ENCODE peak calls at places on chromosomes 7 and 10, in seven cellular contexts. One of them, this sample, is unnamed.

GRCh38 chr10:113020838-113021237 is 70.8 kb downstream of the TCF7L2 start:
- DNase-seq in H1: no peak
- DNase-seq in K562: no peak
- DNase-seq in GM12891: no peak
- DNase-seq in SK-N-SH: no peak
- DNase-seq in HepG2: peak; percentile 11
- DNase-seq in GM12878: no peak
- DNase-seq in this sample: no peak

GRCh38 chr10:86603256-86603655 is 51.1 kb upstream of the OPN4 start:
- DNase-seq in H1: no peak
- DNase-seq in K562: no peak
- DNase-seq in GM12891: no peak
- DNase-seq in SK-N-SH: no peak
- DNase-seq in HepG2: peak; percentile 60
- DNase-seq in GM12878: no peak
- DNase-seq in this sample: no peak

GRCh38 chr10:48607356-48608278 is 2.7 kb upstream of the ARHGAP22 start:
- DNase-seq in H1: no peak
- DNase-seq in K562: no peak
- DNase-seq in GM12891: no peak
- DNase-seq in SK-N-SH: no peak
- DNase-seq in HepG2: no peak
- DNase-seq in GM12878: no peak
- DNase-seq in this sample: no peak

GRCh38 chr10:103784723-103785418 is 70.5 kb downstream of the SH3PXD2A start:
- DNase-seq in H1: no peak
- DNase-seq in K562: no peak
- DNase-seq in GM12891: no peak
- DNase-seq in SK-N-SH: no peak
- DNase-seq in HepG2: no peak
- DNase-seq in GM12878: no peak
- DNase-seq in this sample: no peak

GRCh38 chr10:101602767-101603398 is 14.8 kb downstream of the DPCD start:
- DNase-seq in H1: peak; percentile 81
- DNase-seq in K562: peak; percentile 79
- DNase-seq in GM12891: peak; percentile 77
- DNase-seq in SK-N-SH: peak; percentile 84
- DNase-seq in HepG2: peak; percentile 70
- DNase-seq in GM12878: peak; percentile 40
- DNase-seq in this sample: peak; percentile 65

GRCh38 chr10:59109826-59110225 is 66.6 kb upstream of the PHYHIPL start:
- DNase-seq in H1: no peak
- DNase-seq in K562: no peak
- DNase-seq in GM12891: no peak
- DNase-seq in SK-N-SH: no peak
- DNase-seq in HepG2: no peak
- DNase-seq in GM12878: no peak
- DNase-seq in this sample: no peak

GRCh38 chr7:133679977-133680376 is 427.1 kb downstream of the EXOC4 start:
- DNase-seq in H1: no peak
- DNase-seq in K562: no peak
- DNase-seq in GM12891: no peak
- DNase-seq in SK-N-SH: no peak
- DNase-seq in HepG2: no peak
- DNase-seq in GM12878: no peak
- DNase-seq in this sample: no peak

GRCh38 chr10:78664929-78665525 is 403.7 kb upstream of the ZMIZ1 start:
- DNase-seq in H1: no peak
- DNase-seq in K562: peak; percentile 49
- DNase-seq in GM12891: no peak
- DNase-seq in SK-N-SH: no peak
- DNase-seq in HepG2: no peak
- DNase-seq in GM12878: no peak
- DNase-seq in this sample: no peak

GRCh38 chr7:24824400-24824799 is 67.1 kb upstream of the GSDME start:
- DNase-seq in H1: no peak
- DNase-seq in K562: no peak
- DNase-seq in GM12891: no peak
- DNase-seq in SK-N-SH: no peak
- DNase-seq in HepG2: no peak
- DNase-seq in GM12878: no peak
- DNase-seq in this sample: no peak

GRCh38 chr7:32900415-32900814 is 8.9 kb upstream of the KBTBD2 start:
- DNase-seq in H1: no peak
- DNase-seq in K562: no peak
- DNase-seq in GM12891: no peak
- DNase-seq in SK-N-SH: no peak
- DNase-seq in HepG2: no peak
- DNase-seq in GM12878: no peak
- DNase-seq in this sample: no peak

GRCh38 chr7:697259-697615 is 29.3 kb upstream of the DNAAF5 start:
- DNase-seq in H1: no peak
- DNase-seq in K562: no peak
- DNase-seq in GM12891: no peak
- DNase-seq in SK-N-SH: no peak
- DNase-seq in HepG2: no peak
- DNase-seq in GM12878: no peak
- DNase-seq in this sample: no peak

GRCh38 chr7:473870-474604 is 45.6 kb downstream of the PDGFA start:
- DNase-seq in H1: no peak
- DNase-seq in K562: no peak
- DNase-seq in GM12891: no peak
- DNase-seq in SK-N-SH: no peak
- DNase-seq in HepG2: no peak
- DNase-seq in GM12878: no peak
- DNase-seq in this sample: no peak

GRCh38 chr10:76036410-76036940 is 605.1 kb downstream of the LRMDA start:
- DNase-seq in H1: peak; percentile 34
- DNase-seq in K562: peak; percentile 76
- DNase-seq in GM12891: peak; percentile 56
- DNase-seq in SK-N-SH: peak; percentile 81
- DNase-seq in HepG2: no peak
- DNase-seq in GM12878: no peak
- DNase-seq in this sample: peak; percentile 36

GRCh38 chr10:124220971-124221355 is 127.6 kb upstream of the CHST15 start:
- DNase-seq in H1: no peak
- DNase-seq in K562: no peak
- DNase-seq in GM12891: no peak
- DNase-seq in SK-N-SH: peak; percentile 29
- DNase-seq in HepG2: no peak
- DNase-seq in GM12878: no peak
- DNase-seq in this sample: no peak

GRCh38 chr7:97107192-97107800 is 10.2 kb upstream of the SDHAF3 start:
- DNase-seq in H1: no peak
- DNase-seq in K562: no peak
- DNase-seq in GM12891: no peak
- DNase-seq in SK-N-SH: no peak
- DNase-seq in HepG2: no peak
- DNase-seq in GM12878: no peak
- DNase-seq in this sample: no peak
- TF ChIP-seq TAF1 in H1: no peak
- TF ChIP-seq TAF1 in K562: no peak
- TF ChIP-seq TAF1 in GM12891: no peak
- TF ChIP-seq TAF1 in SK-N-SH: no peak
- TF ChIP-seq TAF1 in HepG2: no peak
- TF ChIP-seq TAF1 in GM12878: no peak
- TF ChIP-seq TAF1 in this sample: no peak

DNA sequence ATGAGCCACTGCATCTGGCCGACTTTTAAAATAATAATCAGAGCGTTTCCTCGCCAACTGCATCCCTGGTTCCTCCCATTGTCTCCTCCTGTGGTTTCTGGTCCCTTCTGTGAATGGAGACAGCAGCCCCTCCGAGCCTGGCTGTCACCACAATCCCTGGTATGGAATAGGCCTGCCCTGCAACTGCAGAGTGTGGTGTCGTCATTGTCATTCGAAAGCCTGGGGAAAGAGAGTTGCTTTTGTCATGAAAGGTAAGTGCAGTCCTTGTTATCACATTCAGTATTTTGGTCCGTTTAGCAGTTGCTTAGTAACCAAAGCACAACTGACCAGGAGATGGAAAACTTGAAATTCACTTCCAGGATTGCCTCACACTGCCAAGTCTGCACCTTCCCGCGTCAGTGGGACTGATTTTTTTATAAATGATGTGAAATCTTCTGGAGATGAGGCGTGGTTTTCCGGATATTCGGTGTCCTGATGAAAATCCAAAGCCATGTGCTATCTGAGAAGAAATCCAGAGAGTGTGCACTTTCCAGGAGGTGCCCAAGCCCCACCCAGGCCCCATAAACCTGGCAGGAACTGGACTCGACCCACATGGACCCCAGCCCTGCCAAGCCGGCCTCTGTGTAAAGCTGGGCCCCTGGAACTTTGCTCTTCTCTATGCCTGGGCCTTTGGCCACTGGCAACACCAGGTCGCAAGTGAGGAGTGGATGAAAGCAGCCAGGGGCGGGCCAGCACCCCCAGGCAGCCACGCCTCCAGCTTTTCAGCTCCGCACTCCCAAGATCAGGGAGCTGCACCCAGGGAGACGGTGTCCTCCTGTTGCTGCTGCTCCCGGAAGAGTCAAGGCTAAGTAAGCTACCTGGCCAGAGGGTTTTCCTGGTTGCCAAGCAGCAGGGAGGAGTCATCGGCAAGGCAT is 133.7 kb upstream of the SH2B2 start:
- DNase-seq in H1: peak; percentile 75
- DNase-seq in K562: no peak
- DNase-seq in GM12891: no peak
- DNase-seq in SK-N-SH: no peak
- DNase-seq in HepG2: peak; percentile 94
- DNase-seq in GM12878: no peak
- DNase-seq in this sample: no peak
- TF ChIP-seq POLR2AphosphoS5 in H1: peak; percentile 48
- TF ChIP-seq POLR2AphosphoS5 in K562: no peak
- TF ChIP-seq POLR2AphosphoS5 in GM12891: no peak
- TF ChIP-seq POLR2AphosphoS5 in SK-N-SH: no peak
- TF ChIP-seq POLR2AphosphoS5 in HepG2: peak; percentile 62
- TF ChIP-seq POLR2AphosphoS5 in GM12878: no peak
- TF ChIP-seq POLR2AphosphoS5 in this sample: no peak

DNA sequence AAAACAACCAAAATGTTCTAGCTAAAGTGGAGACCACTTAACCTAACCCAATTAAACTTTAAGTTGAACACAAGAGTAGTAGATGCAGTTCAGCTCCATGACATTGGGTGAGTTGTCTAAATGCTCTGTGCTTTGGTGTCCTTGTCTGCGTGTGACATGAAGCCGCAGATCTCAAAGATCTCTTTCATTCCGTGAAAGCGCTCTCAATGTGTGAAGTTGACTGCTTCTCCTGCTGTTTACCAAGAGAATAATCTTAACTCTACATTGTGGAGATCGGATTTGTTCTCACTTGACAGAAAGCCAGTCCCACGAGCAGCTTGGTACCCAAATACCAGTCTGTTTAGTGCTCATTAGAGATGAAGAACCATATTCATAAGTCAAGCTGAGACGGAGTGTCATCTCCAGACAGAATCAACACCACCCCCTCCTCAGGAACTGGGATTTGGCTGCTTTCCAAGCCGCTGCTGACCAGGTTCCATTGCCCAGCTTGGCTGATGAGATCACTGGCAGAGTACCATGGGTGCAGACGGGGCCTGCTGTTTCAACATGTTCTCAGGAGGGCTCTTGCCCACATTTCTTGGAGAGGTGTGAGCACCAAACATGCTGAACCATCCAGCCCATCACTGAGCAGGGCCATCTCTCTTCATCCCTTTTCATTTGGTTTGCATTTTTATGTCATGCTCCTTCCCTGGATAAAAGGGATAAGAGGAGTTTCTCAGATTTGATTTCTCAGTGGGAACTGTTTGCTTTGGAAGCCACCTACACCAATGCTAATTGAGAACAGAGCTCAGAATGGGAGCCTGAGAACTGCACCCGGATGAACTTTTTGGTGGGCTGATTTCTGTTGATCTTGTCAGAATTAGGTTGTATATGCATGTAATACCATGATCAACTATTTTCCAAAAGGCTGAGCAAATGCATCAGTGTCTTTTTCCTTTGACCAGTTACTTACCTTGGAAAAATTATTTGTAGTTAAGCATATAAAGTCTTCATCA is 95.8 kb upstream of the AGBL3 start:
- DNase-seq in H1: no peak
- DNase-seq in K562: no peak
- DNase-seq in GM12891: no peak
- DNase-seq in SK-N-SH: peak; percentile 79
- DNase-seq in HepG2: peak; percentile 32
- DNase-seq in GM12878: no peak
- DNase-seq in this sample: no peak
- TF ChIP-seq TAF1 in H1: no peak
- TF ChIP-seq TAF1 in K562: no peak
- TF ChIP-seq TAF1 in GM12891: no peak
- TF ChIP-seq TAF1 in SK-N-SH: no peak
- TF ChIP-seq TAF1 in HepG2: no peak
- TF ChIP-seq TAF1 in GM12878: no peak
- TF ChIP-seq TAF1 in this sample: no peak

GRCh38 chr10:119165171-119166110 is at the start of gene SFXN4:
- DNase-seq in H1: no peak
- DNase-seq in K562: peak; percentile 78
- DNase-seq in GM12891: peak; percentile 81
- DNase-seq in SK-N-SH: peak; percentile 92
- DNase-seq in HepG2: peak; percentile 63
- DNase-seq in GM12878: peak; percentile 31
- DNase-seq in this sample: peak; percentile 79
- TF ChIP-seq POLR2AphosphoS5 in H1: peak; percentile 62
- TF ChIP-seq POLR2AphosphoS5 in K562: peak; percentile 25
- TF ChIP-seq POLR2AphosphoS5 in GM12891: peak; percentile 54
- TF ChIP-seq POLR2AphosphoS5 in SK-N-SH: no peak
- TF ChIP-seq POLR2AphosphoS5 in HepG2: peak; percentile 79
- TF ChIP-seq POLR2AphosphoS5 in GM12878: peak; percentile 65
- TF ChIP-seq POLR2AphosphoS5 in this sample: peak; percentile 64

DNA sequence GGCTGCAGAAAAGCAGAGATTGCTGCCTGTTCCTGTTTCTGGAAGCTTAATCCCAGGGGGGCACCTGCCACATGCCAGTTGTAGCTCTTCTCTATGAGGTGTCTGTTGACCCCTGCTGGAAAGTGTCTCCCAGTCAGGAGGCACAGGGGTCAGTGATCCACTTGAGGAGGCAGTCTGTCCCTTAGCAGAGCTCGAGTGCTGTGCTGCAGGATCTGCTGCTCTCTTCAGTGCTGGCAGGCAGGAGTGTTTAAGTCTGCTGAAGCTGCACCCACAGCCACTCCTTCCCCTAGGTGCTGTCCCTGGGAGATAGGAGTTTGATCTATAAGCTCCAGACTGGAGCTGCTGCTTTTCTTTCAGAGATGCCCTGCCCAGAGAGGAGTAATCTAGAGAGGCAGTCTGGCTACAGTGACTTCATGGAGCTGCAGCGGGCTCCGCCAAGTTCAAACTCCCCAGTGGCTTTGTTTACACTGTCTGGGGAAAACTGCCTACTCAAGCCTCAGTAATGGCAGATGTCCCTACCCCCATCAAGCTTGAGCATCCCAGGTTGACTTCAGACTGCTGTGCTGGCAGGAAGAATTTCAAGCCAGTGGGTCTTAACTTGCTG is 57.6 kb upstream of the CROT start:
- DNase-seq in H1: no peak
- DNase-seq in K562: no peak
- DNase-seq in GM12891: no peak
- DNase-seq in SK-N-SH: no peak
- DNase-seq in HepG2: peak; percentile 6
- DNase-seq in GM12878: no peak
- DNase-seq in this sample: no peak
- TF ChIP-seq TAF1 in H1: no peak
- TF ChIP-seq TAF1 in K562: no peak
- TF ChIP-seq TAF1 in GM12891: no peak
- TF ChIP-seq TAF1 in SK-N-SH: no peak
- TF ChIP-seq TAF1 in HepG2: no peak
- TF ChIP-seq TAF1 in GM12878: no peak
- TF ChIP-seq TAF1 in this sample: no peak